ENCODE peak calls at places on chromosome 15, in ten cellular contexts. I is tibial nerve, D is IMR-90, F is WTC11, Z is progenitor cell of endocrine pancreas, T is neural crest cell, C is psoas muscle, W is Calu3, L is body of pancreas, E is mesothelial cell of epicardium. J is an unnamed sample.

GRCh38 chr15:79315623-79316328 is 4.9 kb downstream of the TMED3 start:
- DNase-seq in T (no peak), E (no peak), F (no peak), D (no peak), I (no peak), Z (no peak), C (no peak), W (no peak), L (peak), J (no peak)

GRCh38 chr15:63331456-63331855 is 50.2 kb downstream of the CA12 start:
- DNase-seq in F (no peak), C (no peak), I (no peak), Z (no peak), W (no peak), T (no peak), E (no peak), D (peak), L (no peak), J (no peak)

GRCh38 chr15:43776718-43777292 is at the start of gene ELL3:
- DNase-seq in D (peak), E (peak), F (peak), Z (peak), C (peak), L (peak), I (peak), T (peak), W (peak), J (no peak)

GRCh38 chr15:100111103-100112060 is 230.4 kb downstream of the ADAMTS17 start:
- DNase-seq in D (peak), W (peak), C (peak), Z (no peak), E (peak), F (no peak), L (peak), I (peak), T (no peak), J (no peak)

GRCh38 chr15:52013151-52013791 is 5.7 kb upstream of the MAPK6 start:
- DNase-seq in W (no peak), Z (no peak), C (no peak), L (no peak), F (no peak), I (no peak), T (no peak), D (peak), E (no peak), J (no peak)

GRCh38 chr15:64825431-64826294 is at the start of gene PIF1:
- DNase-seq in I (peak), T (peak), L (peak), D (peak), E (peak), C (peak), W (peak), Z (peak), F (peak), J (peak)

GRCh38 chr15:43776101-43776717 is 557 bp downstream of the ELL3 start:
- DNase-seq in L (peak), Z (no peak), T (peak), F (peak), C (peak), E (no peak), I (no peak), W (no peak), D (no peak), J (no peak)

GRCh38 chr15:26628879-26629529 is 143.9 kb downstream of the GABRB3 start:
- DNase-seq in W (no peak), Z (peak), C (peak), L (peak), T (no peak), E (peak), F (peak), I (no peak), D (peak), J (no peak)

GRCh38 chr15:71443538-71443937 is 328.3 kb downstream of the THSD4 start:
- DNase-seq in I (peak), F (peak), L (peak), E (peak), C (peak), Z (peak), D (peak), T (peak), W (peak), J (peak)

GRCh38 chr15:69578792-69579587 is 126.4 kb downstream of the RPLP1 start:
- DNase-seq in E (no peak), F (no peak), Z (no peak), L (peak), W (peak), T (no peak), C (peak), D (no peak), I (no peak), J (no peak)

GRCh38 chr15:89412906-89413411 is 78.3 kb upstream of the POLG start:
- DNase-seq in D (no peak), I (no peak), W (no peak), E (no peak), T (no peak), F (no peak), C (no peak), L (no peak), Z (no peak), J (no peak)

GRCh38 chr15:66823601-66824000 is 121.6 kb downstream of the SMAD6 start:
- DNase-seq in W (no peak), L (no peak), E (no peak), D (no peak), Z (no peak), C (no peak), F (no peak), T (no peak), I (no peak), J (no peak)

GRCh38 chr15:29695486-29696167 is 126.6 kb downstream of the TJP1 start:
- DNase-seq in W (no peak), D (no peak), C (no peak), T (no peak), F (peak), Z (no peak), I (no peak), L (no peak), E (no peak), J (no peak)

GRCh38 chr15:98978153-98978552 is 29.4 kb downstream of the PGPEP1L start:
- DNase-seq in T (no peak), F (no peak), E (no peak), W (no peak), L (no peak), I (no peak), Z (no peak), C (no peak), D (no peak), J (no peak)

GRCh38 chr15:43414196-43414595 is 43.3 kb downstream of the TUBGCP4 start:
- DNase-seq in Z (no peak), T (no peak), E (no peak), C (no peak), L (no peak), W (no peak), F (no peak), I (no peak), D (no peak), J (no peak)

GRCh38 chr15:92809880-92810361 is 90.2 kb upstream of the CHD2 start:
- DNase-seq in T (no peak), I (peak), C (no peak), Z (no peak), F (no peak), E (no peak), D (peak), L (peak), W (peak), J (no peak)

GRCh38 chr15:64000183-64000710 is 46.0 kb downstream of the DAPK2 start:
- DNase-seq in D (no peak), W (no peak), C (no peak), F (no peak), L (no peak), E (no peak), Z (no peak), I (no peak), T (no peak), J (no peak)

GRCh38 chr15:68056097-68056865 is 2.2 kb downstream of the PIAS1 start:
- DNase-seq in C (no peak), E (no peak), Z (no peak), F (no peak), W (no peak), D (no peak), L (no peak), T (no peak), I (no peak), J (no peak)

GRCh38 chr15:74136584-74137543 is 6.5 kb downstream of the ISLR2 start:
- DNase-seq in Z (no peak), T (no peak), W (no peak), D (no peak), F (no peak), C (peak), E (no peak), I (no peak), L (no peak), J (no peak)

GRCh38 chr15:43516801-43517353 is 531 bp upstream of the MAP1A start:
- DNase-seq in T (no peak), W (no peak), C (no peak), Z (no peak), F (no peak), L (no peak), I (no peak), E (no peak), D (peak), J (no peak)

GRCh38 chr15:25933456-25934158 is 70.5 kb upstream of the ATP10A start:
- DNase-seq in D (peak), F (peak), I (peak), Z (peak), W (peak), L (peak), C (peak), T (peak), E (peak), J (no peak)

GRCh38 chr15:94234300-94234699 is 2.9 kb downstream of the MCTP2 start:
- DNase-seq in C (no peak), E (no peak), T (no peak), Z (no peak), L (no peak), W (no peak), F (no peak), I (no peak), D (no peak), J (peak)

GRCh38 chr15:30925686-30926085 is 22.0 kb downstream of the FAN1 start:
- DNase-seq in T (no peak), Z (no peak), C (no peak), W (no peak), F (no peak), I (no peak), L (no peak), D (no peak), E (no peak), J (no peak)

GRCh38 chr15:33742286-33742685 is 226.0 kb upstream of the CHRM5 start:
- DNase-seq in D (no peak), F (no peak), Z (no peak), L (no peak), E (no peak), C (no peak), I (no peak), T (no peak), W (no peak), J (no peak)

GRCh38 chr15:39400821-39401550 is 179.9 kb upstream of the THBS1 start:
- DNase-seq in C (no peak), D (peak), I (no peak), L (no peak), E (no peak), F (no peak), Z (no peak), T (no peak), W (no peak), J (no peak)
- TF ChIP-seq CTCF in C (no peak), D (no peak), I (no peak), L (no peak), E (no peak), F (no peak), Z (no peak), T (no peak), W (no peak), J (no peak)

GRCh38 chr15:40845511-40846284 is 1.9 kb downstream of the SPINT1 start:
- DNase-seq in Z (peak), F (peak), D (no peak), E (no peak), I (no peak), W (peak), T (no peak), L (peak), C (no peak), J (no peak)

GRCh38 chr15:40845036-40845435 is 1.2 kb downstream of the SPINT1 start:
- DNase-seq in T (no peak), Z (no peak), W (no peak), I (no peak), F (no peak), L (no peak), E (no peak), C (no peak), D (no peak), J (no peak)

GRCh38 chr15:40846846-40847224 is 3.0 kb downstream of the SPINT1 start:
- DNase-seq in E (no peak), W (no peak), Z (no peak), C (no peak), T (no peak), D (no peak), L (peak), F (no peak), I (no peak), J (no peak)

GRCh38 chr15:40844543-40844981 is 714 bp downstream of the SPINT1 start:
- DNase-seq in E (peak), L (peak), I (no peak), F (peak), C (peak), D (no peak), T (no peak), Z (peak), W (no peak), J (no peak)

GRCh38 chr15:40847225-40847961 is 3.5 kb downstream of the SPINT1 start:
- DNase-seq in Z (peak), W (peak), D (peak), L (peak), I (peak), C (peak), E (no peak), T (no peak), F (no peak), J (no peak)
- TF ChIP-seq CTCF in Z (no peak), W (no peak), D (no peak), L (no peak), I (no peak), C (no peak), E (no peak), T (no peak), F (no peak), J (no peak)

DNA sequence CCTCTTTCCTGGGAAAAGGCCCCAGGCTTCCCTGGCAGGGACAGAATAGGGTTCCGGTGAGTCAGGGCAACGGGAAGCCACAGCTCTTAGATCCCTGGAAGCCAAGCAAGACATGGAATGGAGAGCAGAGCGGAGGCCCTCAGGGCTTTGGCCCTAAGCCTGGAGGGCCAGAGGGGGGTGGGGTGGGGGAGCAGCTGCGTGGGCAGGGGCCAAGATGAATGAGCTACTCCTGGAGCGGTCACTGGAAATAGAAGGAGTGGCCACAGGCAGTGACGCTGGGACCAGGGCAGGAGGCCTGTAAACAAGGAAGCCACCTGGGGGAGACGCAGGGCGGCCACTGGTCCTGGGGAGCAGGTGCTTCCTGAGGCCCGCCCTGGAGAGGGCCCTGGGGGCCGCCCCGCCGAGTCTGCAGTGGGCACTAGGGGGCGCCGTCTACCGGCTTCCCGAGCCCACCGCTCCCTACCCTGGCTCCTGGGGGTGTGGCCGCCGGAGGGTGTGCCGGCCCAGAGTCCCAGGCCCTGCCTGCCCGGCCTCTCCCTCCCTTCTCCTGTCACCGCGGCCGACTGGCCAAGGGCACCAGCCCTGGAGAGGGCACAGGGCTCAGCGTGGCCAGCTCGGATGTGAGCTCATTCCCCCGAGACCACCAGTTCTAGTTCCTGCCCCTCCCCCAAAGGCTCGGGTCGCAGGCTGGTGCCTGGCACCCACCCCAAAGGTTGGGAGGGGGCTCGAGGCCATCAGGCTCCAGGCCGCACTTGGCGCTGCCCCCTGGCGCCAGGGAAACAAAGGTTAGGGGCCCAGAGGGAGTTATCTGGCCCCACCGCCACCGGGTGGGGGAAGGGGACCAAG is 12.1 kb downstream of the VPS18 start:
- DNase-seq in I (peak), C (peak), Z (peak), W (peak), F (peak), E (peak), L (peak), D (peak), T (peak), J (peak)
- TF ChIP-seq CTCF in I (peak), C (peak), Z (peak), W (peak), F (peak), E (peak), L (peak), D (peak), T (peak), J (no peak)

DNA sequence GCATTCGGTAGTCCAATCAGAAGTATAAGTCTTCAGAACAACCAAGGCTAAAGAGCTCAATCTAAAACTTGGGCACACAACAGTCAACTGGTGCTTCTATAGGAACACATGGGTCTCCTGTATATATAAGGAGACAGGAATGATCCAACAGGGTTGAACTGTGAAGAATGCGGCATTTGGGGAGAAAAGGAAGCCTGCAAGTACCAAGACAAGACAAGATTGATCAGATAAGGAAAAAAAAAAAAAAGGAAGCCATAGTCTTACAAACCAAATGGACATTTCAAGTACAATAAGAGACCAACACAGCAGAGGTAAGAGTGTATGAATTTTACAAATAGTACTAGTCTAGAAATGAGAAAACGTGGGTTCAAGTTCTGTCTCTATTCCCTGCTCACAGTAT is 6.5 kb downstream of the CPEB1 start:
- DNase-seq in W (no peak), L (no peak), C (no peak), E (no peak), I (no peak), Z (no peak), D (no peak), F (no peak), T (no peak), J (no peak)
- TF ChIP-seq CTCF in W (no peak), L (no peak), C (no peak), E (no peak), I (no peak), Z (no peak), D (no peak), F (no peak), T (no peak), J (no peak)

J was measured in omental fat pad.